ENCODE peak calls at places on chromosome 11, in ten cellular contexts. A is NCI-H2081; H is CD8-positive, alpha-beta memory T cell; Q is head of caudate nucleus; T is Calu3; X is NCI-H460; Y is activated CD4-positive, alpha-beta T cell treated with anti-CD3 and anti-CD28 coated beads, Interleukin-2, amount 50 U/mL, for 4 hours; J is A549; F is COR-L47; Z is M059J. U is an unnamed sample.

GRCh38 chr11:8204596-8204995 is 35.8 kb upstream of the RIC3 start:
- DNase-seq in A (no peak), H (no peak), Q (no peak), T (no peak), X (no peak), Y (no peak), J (no peak), F (no peak), Z (no peak), U (no peak)

GRCh38 chr11:33558097-33558496 is 142.5 kb downstream of the C11orf91 start:
- DNase-seq in A (no peak), H (no peak), Q (no peak), T (no peak), X (no peak), Y (no peak), J (no peak), F (no peak), Z (no peak), U (no peak)

GRCh38 chr11:126756416-126756815 is 244.2 kb downstream of the KIRREL3 start:
- DNase-seq in A (no peak), H (no peak), Q (no peak), T (no peak), X (no peak), Y (no peak), J (no peak), F (no peak), Z (no peak), U (no peak)

GRCh38 chr11:70433526-70433925 is 35.2 kb downstream of the CTTN start:
- DNase-seq in A (no peak), H (no peak), Q (no peak), T (no peak), X (no peak), Y (no peak), J (no peak), F (no peak), Z (no peak), U (no peak)

GRCh38 chr11:13207665-13208594 is 69.7 kb upstream of the BMAL1 start:
- DNase-seq in A (peak), H (no peak), Q (peak), T (peak), X (no peak), Y (no peak), J (no peak), F (no peak), Z (peak), U (peak)

GRCh38 chr11:73519266-73519665 is 78.6 kb downstream of the FAM168A start:
- DNase-seq in A (no peak), H (no peak), Q (no peak), T (no peak), X (no peak), Y (no peak), J (no peak), F (no peak), Z (no peak), U (no peak)

GRCh38 chr11:108614086-108614485 is 20.5 kb upstream of the EXPH5 start:
- DNase-seq in A (no peak), H (no peak), Q (no peak), T (no peak), X (no peak), Y (no peak), J (no peak), F (no peak), Z (no peak), U (no peak)

GRCh38 chr11:81224396-81224795 is 1509.3 kb downstream of the FAM181B start:
- DNase-seq in A (no peak), H (no peak), Q (no peak), T (no peak), X (no peak), Y (no peak), J (no peak), F (no peak), Z (no peak), U (peak)

GRCh38 chr11:76291576-76292526 is 85.5 kb upstream of the WNT11 start:
- DNase-seq in A (no peak), H (no peak), Q (no peak), T (peak), X (no peak), Y (no peak), J (no peak), F (peak), Z (peak), U (no peak)

GRCh38 chr11:47447906-47448305 is 1.0 kb downstream of the RAPSN start:
- DNase-seq in A (no peak), H (no peak), Q (no peak), T (no peak), X (no peak), Y (no peak), J (no peak), F (no peak), Z (no peak), U (no peak)

GRCh38 chr11:116650052-116650451 is 122.7 kb downstream of the BUD13 start:
- DNase-seq in A (no peak), H (no peak), Q (no peak), T (no peak), X (no peak), Y (no peak), J (no peak), F (no peak), Z (no peak), U (no peak)

GRCh38 chr11:34457607-34458006 is 18.9 kb downstream of the CAT start:
- DNase-seq in A (no peak), H (no peak), Q (no peak), T (no peak), X (no peak), Y (no peak), J (no peak), F (no peak), Z (no peak), U (no peak)